ENCODE peak calls at places on chromosomes 4 and X, in seven cellular contexts. P is stimulated activated CD4-positive, alpha-beta T cell treated with anti-CD3 and anti-CD28 coated beads, Interleukin-12 subunit alpha, Interleukin-12 subunit beta, amount 100 ng/mL, for 24 hours; M is D341Med; D is NCI-H1694 treated with DMSO at 0.1 percent for 48 hours; Y is NCI-H1092; X is stromal cell of bone marrow; E is HCEC 1CT. Q is an unnamed sample.

GRCh38 chrX:112851161-112851779 is 10.6 kb upstream of the AMOT start:
- DNase-seq in Y (no peak), D (no peak), P (no peak), M (no peak), E (no peak), X (no peak), Q (no peak)

GRCh38 chr4:94507281-94507680 is 55.5 kb downstream of the PDLIM5 start:
- DNase-seq in D (no peak), P (no peak), Y (no peak), X (no peak), M (no peak), E (no peak), Q (no peak)

GRCh38 chr4:98519268-98519993 is 139.0 kb downstream of the TSPAN5 start:
- DNase-seq in D (no peak), Y (no peak), P (no peak), M (no peak), X (no peak), E (no peak), Q (no peak)

GRCh38 chrX:19194285-19195242 is 72.3 kb upstream of the ADGRG2 start:
- DNase-seq in X (no peak), Y (no peak), E (no peak), D (no peak), M (no peak), P (no peak), Q (no peak)

GRCh38 chrX:8728932-8729331 is 3.0 kb downstream of the ANOS1 start:
- DNase-seq in E (no peak), D (no peak), Y (no peak), X (no peak), M (no peak), P (no peak), Q (no peak)

GRCh38 chr4:136558940-136559494 is 973.3 kb downstream of the PCDH18 start:
- DNase-seq in D (no peak), Y (no peak), M (no peak), X (no peak), E (no peak), P (no peak), Q (no peak)

GRCh38 chrX:46260502-46260901 is 284.7 kb downstream of the ZNF674 start:
- DNase-seq in D (no peak), X (no peak), M (no peak), Y (no peak), E (no peak), P (no peak), Q (no peak)

GRCh38 chr4:145663194-145663593 is 16.8 kb upstream of the C4orf51 start:
- DNase-seq in Y (no peak), E (no peak), X (no peak), D (no peak), M (no peak), P (no peak), Q (no peak)

GRCh38 chr4:38078590-38079381 is 118.6 kb downstream of the PTTG2 start:
- DNase-seq in E (peak), P (no peak), M (no peak), X (no peak), Y (no peak), D (no peak), Q (no peak)